ENCODE peak calls at places on chromosomes 7 and 10, in four cellular contexts. Y is non-pigmented ciliary epithelial cell, A is stromal cell of bone marrow, F is heart right ventricle. V is an unnamed sample.

GRCh38 chr7:149027560-149028345 is 552 bp downstream of the PDIA4 start:
- DNase-seq in F (no peak), A (no peak), Y (no peak), V (no peak)

GRCh38 chr7:157263156-157263555 is 73.6 kb upstream of the DNAJB6 start:
- DNase-seq in F (no peak), A (no peak), Y (no peak), V (no peak)

GRCh38 chr7:36430881-36431280 is 41.2 kb downstream of the ANLN start:
- DNase-seq in F (no peak), Y (no peak), A (no peak), V (no peak)

GRCh38 chr7:32916006-32916405 is 24.4 kb upstream of the KBTBD2 start:
- DNase-seq in F (no peak), A (no peak), Y (no peak), V (no peak)

GRCh38 chr7:128389815-128390329 is 19.9 kb downstream of the IMPDH1 start:
- DNase-seq in A (no peak), F (no peak), Y (no peak), V (no peak)

GRCh38 chr10:73876157-73876556 is 1.8 kb upstream of the CAMK2G start:
- DNase-seq in A (no peak), F (no peak), Y (no peak), V (no peak)

GRCh38 chr7:143321734-143322133 is 5.8 kb downstream of the CLCN1 start:
- DNase-seq in F (no peak), Y (no peak), A (no peak), V (no peak)

GRCh38 chr10:17737021-17737965 is 14.7 kb upstream of the TMEM236 start:
- DNase-seq in Y (no peak), F (peak), A (peak), V (no peak)

GRCh38 chr7:73526892-73527821 is 5.1 kb upstream of the BAZ1B start:
- DNase-seq in Y (no peak), A (no peak), F (no peak), V (no peak)

GRCh38 chr10:14889318-14889717 is 10.7 kb downstream of the SUV39H2 start:
- DNase-seq in A (no peak), Y (no peak), F (no peak), V (no peak)

GRCh38 chr10:61899997-61900828 is 1.3 kb upstream of the ARID5B start:
- DNase-seq in A (peak), F (peak), Y (no peak), V (peak)

GRCh38 chr7:147903871-147904576 is 686.5 kb upstream of the C7orf33 start:
- DNase-seq in F (no peak), A (no peak), Y (no peak), V (no peak)

GRCh38 chr7:155002411-155003214 is at the start of gene PAXIP1:
- DNase-seq in Y (no peak), F (peak), A (peak), V (no peak)

GRCh38 chr7:144824360-144824759 is 11.5 kb downstream of the TPK1 start:
- DNase-seq in F (no peak), A (peak), Y (peak), V (peak)

GRCh38 chr10:44316187-44316921 is 68.5 kb downstream of the CXCL12 start:
- DNase-seq in Y (no peak), F (no peak), A (no peak), V (no peak)

GRCh38 chr7:107917770-107918651 is 27.0 kb downstream of the DLD start:
- DNase-seq in A (no peak), Y (no peak), F (no peak), V (no peak)

GRCh38 chr7:23106491-23106800 is 861 bp downstream of the KLHL7 start:
- DNase-seq in F (no peak), A (no peak), Y (no peak), V (no peak)

GRCh38 chr7:8176370-8177081 is 85.4 kb downstream of the ICA1 start:
- DNase-seq in Y (no peak), A (no peak), F (no peak), V (no peak)

GRCh38 chr7:27933691-27934565 is 194.0 kb downstream of the TAX1BP1 start:
- DNase-seq in F (no peak), A (peak), Y (no peak), V (peak)

GRCh38 chr7:75989084-75989725 is 5.2 kb downstream of the TMEM120A start:
- DNase-seq in F (peak), Y (no peak), A (no peak), V (no peak)

GRCh38 chr7:87424075-87424474 is 51.4 kb downstream of the ABCB4 start:
- DNase-seq in A (no peak), F (no peak), Y (no peak), V (no peak)

GRCh38 chr7:36001546-36001945 is 151.5 kb upstream of the EEPD1 start:
- DNase-seq in F (no peak), A (no peak), Y (no peak), V (no peak)

GRCh38 chr7:138882249-138882648 is 84.3 kb upstream of the ATP6V0A4 start:
- DNase-seq in A (no peak), Y (no peak), F (no peak), V (no peak)

GRCh38 chr10:86202226-86202625 is 164.4 kb downstream of the GRID1 start:
- DNase-seq in Y (no peak), A (no peak), F (no peak), V (no peak)

GRCh38 chr7:29343379-29343778 is 148.8 kb downstream of the CHN2 start:
- DNase-seq in F (no peak), Y (no peak), A (no peak), V (no peak)

GRCh38 chr10:91313761-91314520 is 93.5 kb downstream of the PCGF5 start:
- DNase-seq in A (peak), Y (peak), F (no peak), V (peak)

GRCh38 chr10:59757966-59758365 is 4.7 kb upstream of the MRLN start:
- DNase-seq in A (no peak), F (no peak), Y (peak), V (no peak)

GRCh38 chr7:8418627-8419245 is 14.7 kb upstream of the NXPH1 start:
- DNase-seq in Y (peak), A (peak), F (no peak), V (peak)

GRCh38 chr10:78181381-78182055 is 147.9 kb downstream of the RPS24 start:
- DNase-seq in A (no peak), Y (no peak), F (no peak), V (no peak)

GRCh38 chr10:103481974-103482531 is 3.0 kb upstream of the CALHM3 start:
- DNase-seq in A (peak), Y (no peak), F (no peak), V (no peak)

GRCh38 chr7:158450476-158451124 is 137.0 kb downstream of the PTPRN2 start:
- DNase-seq in A (no peak), F (no peak), Y (no peak), V (no peak)

GRCh38 chr10:103724074-103724473 is 131.3 kb downstream of the SH3PXD2A start:
- DNase-seq in A (no peak), Y (no peak), F (no peak), V (no peak)

GRCh38 chr7:53740971-53741370 is 705.5 kb downstream of the POM121L12 start:
- DNase-seq in F (no peak), A (no peak), Y (no peak), V (no peak)

GRCh38 chr7:106464169-106464568 is 179.4 kb upstream of the NAMPT start:
- DNase-seq in Y (no peak), F (no peak), A (no peak), V (no peak)

GRCh38 chr7:16509829-16510228 is 16.8 kb upstream of the LRRC72 start:
- DNase-seq in A (no peak), F (no peak), Y (no peak), V (no peak)

GRCh38 chr10:94423627-94424026 is 21.3 kb downstream of the TBC1D12 start:
- DNase-seq in A (no peak), Y (no peak), F (no peak), V (no peak)

GRCh38 chr10:108358912-108359311 is 1194.4 kb upstream of the SORCS1 start:
- DNase-seq in Y (peak), A (peak), F (no peak), V (peak)

GRCh38 chr10:33791295-33791694 is 456.8 kb upstream of the NRP1 start:
- DNase-seq in Y (no peak), A (no peak), F (no peak), V (no peak)

GRCh38 chr7:139118803-139119485 is 9.4 kb upstream of the ZC3HAV1 start:
- DNase-seq in A (no peak), Y (no peak), F (no peak), V (no peak)

V was measured in HFF-Myc.